ENCODE peak calls at places on chromosome X, in four cellular contexts. E, L, J and X are unnamed samples.
A peak's percentile ranks its signal among the peaks of the same experiment; 100 is the strongest.

GRCh38 chrX:134671207-134671750 is 13.0 kb upstream of the PLAC1 start:
- DNase-seq in E (no peak), L (no peak), J (no peak), X (no peak)

GRCh38 chrX:70168238-70169188 is 8.8 kb upstream of the DGAT2L6 start:
- DNase-seq in E (no peak), L (peak; percentile 56), J (no peak), X (no peak)

GRCh38 chrX:41064028-41064427 is 21.2 kb upstream of the USP9X start:
- DNase-seq in E (no peak), L (no peak), J (no peak), X (no peak)

GRCh38 chrX:142804085-142804484 is 221.6 kb upstream of the SPANXN4 start:
- DNase-seq in E (no peak), L (peak; percentile 47), J (no peak), X (no peak)

GRCh38 chrX:133323450-133323849 is 91.8 kb downstream of the GPC4 start:
- DNase-seq in E (no peak), L (no peak), J (no peak), X (no peak)

GRCh38 chrX:120029354-120029753 is 48.1 kb downstream of the RHOXF2B start:
- DNase-seq in E (no peak), L (peak; percentile 17), J (no peak), X (no peak)

GRCh38 chrX:63434665-63435064 is 83.5 kb upstream of the SPIN4 start:
- DNase-seq in E (no peak), L (peak; percentile 48), J (peak; percentile 55), X (no peak)

GRCh38 chrX:148871422-148872152 is 371.2 kb downstream of the AFF2 start:
- DNase-seq in E (no peak), L (no peak), J (no peak), X (no peak)

GRCh38 chrX:110218591-110218990 is 99.3 kb downstream of the AMMECR1 start:
- DNase-seq in E (no peak), L (no peak), J (no peak), X (peak; percentile 44)

GRCh38 chrX:107562482-107562881 is 65.8 kb upstream of the PRPS1 start:
- DNase-seq in E (no peak), L (no peak), J (no peak), X (no peak)

GRCh38 chrX:68929332-68930150 is 100.7 kb downstream of the EFNB1 start:
- DNase-seq in E (peak; percentile 52), L (no peak), J (no peak), X (no peak)

GRCh38 chrX:16822723-16823122 is 36.5 kb downstream of the TXLNG start:
- DNase-seq in E (no peak), L (no peak), J (no peak), X (no peak)

GRCh38 chrX:68177542-68177941 is 255.8 kb downstream of the OPHN1 start:
- DNase-seq in E (no peak), L (no peak), J (no peak), X (no peak)

GRCh38 chrX:40099046-40099968 is 1.5 kb upstream of the BCOR start:
- DNase-seq in E (peak; percentile 91), L (peak; percentile 71), J (peak; percentile 66), X (no peak)

GRCh38 chrX:44873415-44874270 is 655 bp downstream of the KDM6A start:
- DNase-seq in E (peak; percentile 92), L (peak; percentile 30), J (peak; percentile 57), X (no peak)

GRCh38 chrX:11180571-11180970 is 69.4 kb downstream of the HCCS start:
- DNase-seq in E (no peak), L (no peak), J (no peak), X (no peak)

GRCh38 chrX:43283187-43283586 is 372.9 kb upstream of the MAOA start:
- DNase-seq in E (no peak), L (no peak), J (no peak), X (no peak)

GRCh38 chrX:40733691-40734090 is 1.7 kb downstream of the MED14 start:
- DNase-seq in E (no peak), L (no peak), J (no peak), X (no peak)

GRCh38 chrX:1440506-1440905 is 12.2 kb downstream of the ASMTL start:
- DNase-seq in E (peak; percentile 23), L (no peak), J (no peak), X (no peak)

GRCh38 chrX:21798677-21799219 is 40.7 kb upstream of the MBTPS2 start:
- DNase-seq in E (no peak), L (no peak), J (no peak), X (no peak)

GRCh38 chrX:75327607-75328006 is 53.7 kb downstream of the UPRT start:
- DNase-seq in E (no peak), L (no peak), J (no peak), X (no peak)

GRCh38 chrX:26788402-26788998 is 572.5 kb downstream of the MAGEB5 start:
- DNase-seq in E (no peak), L (no peak), J (no peak), X (no peak)

GRCh38 chrX:56429581-56429980 is 133.8 kb upstream of the UBQLN2 start:
- DNase-seq in E (no peak), L (peak; percentile 24), J (no peak), X (no peak)

GRCh38 chrX:45505214-45505613 is 304.5 kb upstream of the DIPK2B start:
- DNase-seq in E (no peak), L (no peak), J (no peak), X (no peak)

GRCh38 chrX:101057095-101057714 is 5.3 kb upstream of the TRMT2B start:
- DNase-seq in E (no peak), L (no peak), J (no peak), X (no peak)

GRCh38 chrX:19630228-19630627 is 114.9 kb upstream of the MAP3K15 start:
- DNase-seq in E (no peak), L (no peak), J (no peak), X (no peak)

GRCh38 chrX:15143825-15144121 is 126.1 kb downstream of the ASB9 start:
- DNase-seq in E (no peak), L (peak; percentile 6), J (no peak), X (no peak)

GRCh38 chrX:122866527-122866926 is 317.6 kb upstream of the GRIA3 start:
- DNase-seq in E (no peak), L (no peak), J (no peak), X (no peak)

GRCh38 chrX:136961594-136962135 is 72.1 kb downstream of the GPR101 start:
- DNase-seq in E (no peak), L (no peak), J (no peak), X (no peak)

GRCh38 chrX:103157511-103158316 is 57.2 kb upstream of the BEX4 start:
- DNase-seq in E (no peak), L (peak; percentile 38), J (no peak), X (no peak)

GRCh38 chrX:20414781-20415445 is 148.2 kb upstream of the RPS6KA3 start:
- DNase-seq in E (no peak), L (no peak), J (no peak), X (no peak)

GRCh38 chrX:38500886-38501285 is 60.5 kb upstream of the TSPAN7 start:
- DNase-seq in E (no peak), L (no peak), J (no peak), X (no peak)

GRCh38 chrX:150690126-150690525 is 3.1 kb upstream of the MTMR1 start:
- DNase-seq in E (no peak), L (no peak), J (no peak), X (no peak)

GRCh38 chrX:148417934-148418333 is 82.5 kb upstream of the AFF2 start:
- DNase-seq in E (no peak), L (no peak), J (no peak), X (no peak)

GRCh38 chrX:13001961-13002671 is 27.2 kb downstream of the TMSB4X start:
- DNase-seq in E (no peak), L (no peak), J (no peak), X (no peak)

GRCh38 chrX:12997898-12998687 is 23.2 kb downstream of the TMSB4X start:
- DNase-seq in E (no peak), L (no peak), J (no peak), X (no peak)

GRCh38 chrX:13001097-13001496 is 26.2 kb downstream of the TMSB4X start:
- DNase-seq in E (no peak), L (no peak), J (no peak), X (no peak)

GRCh38 chrX:12999422-12999821 is 24.5 kb downstream of the TMSB4X start:
- DNase-seq in E (no peak), L (peak; percentile 28), J (no peak), X (no peak)

DNA sequence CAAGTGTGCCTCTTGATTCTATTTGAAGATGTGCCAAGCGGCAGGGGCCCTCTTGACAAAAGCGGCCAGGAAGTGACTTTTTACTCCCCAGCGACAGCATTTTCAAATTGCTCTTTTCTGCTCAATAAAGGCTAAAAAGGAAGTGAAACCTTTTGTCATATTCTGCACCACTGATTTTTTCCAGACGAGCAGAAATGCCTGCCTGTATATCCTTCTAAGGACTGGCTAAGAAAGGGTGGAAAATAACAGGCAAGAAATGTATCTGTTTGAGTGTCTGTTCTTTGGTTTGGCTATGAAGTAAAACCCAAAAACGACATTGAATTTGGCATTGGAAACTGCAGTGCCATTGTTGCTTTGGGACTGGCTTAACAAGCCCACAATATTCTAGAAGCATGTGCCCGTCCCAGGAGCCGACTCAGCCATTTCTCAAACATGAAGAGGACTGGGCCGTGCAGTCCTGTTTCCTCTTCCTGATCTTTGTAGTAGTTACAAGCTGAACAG is 25.5 kb downstream of the TMSB4X start:
- DNase-seq in E (no peak), L (no peak), J (no peak), X (no peak)
- H3K27ac ChIP-seq in E (peak overlapping the region; percentile 69), L (peak overlapping the region; percentile 63), J (peak overlapping the region; percentile 75), X (no peak overlapping the region)

DNA sequence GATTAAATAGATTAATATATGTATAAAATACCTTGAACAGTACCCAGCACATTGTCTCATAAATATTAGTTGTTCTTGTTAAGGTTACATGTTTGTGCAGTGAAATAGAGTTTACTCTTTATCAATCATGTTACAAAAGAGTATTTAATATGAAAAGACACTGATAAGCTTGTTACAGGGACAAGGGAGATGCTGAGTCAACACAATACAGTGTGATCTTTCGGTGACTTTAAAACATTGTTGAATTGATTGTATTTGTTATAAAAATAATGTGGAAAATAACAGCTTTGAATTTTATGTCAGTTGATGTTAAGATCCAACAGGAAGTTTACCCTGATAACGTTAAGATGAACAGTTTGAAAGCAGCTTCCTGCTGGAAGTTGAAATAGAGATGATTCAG is 1.4 kb upstream of the WDR13 start:
- DNase-seq in E (no peak), L (no peak), J (no peak), X (no peak)
- TF ChIP-seq POLR2AphosphoS5 in E (no peak), L (no peak), J (no peak), X (no peak)

DNA sequence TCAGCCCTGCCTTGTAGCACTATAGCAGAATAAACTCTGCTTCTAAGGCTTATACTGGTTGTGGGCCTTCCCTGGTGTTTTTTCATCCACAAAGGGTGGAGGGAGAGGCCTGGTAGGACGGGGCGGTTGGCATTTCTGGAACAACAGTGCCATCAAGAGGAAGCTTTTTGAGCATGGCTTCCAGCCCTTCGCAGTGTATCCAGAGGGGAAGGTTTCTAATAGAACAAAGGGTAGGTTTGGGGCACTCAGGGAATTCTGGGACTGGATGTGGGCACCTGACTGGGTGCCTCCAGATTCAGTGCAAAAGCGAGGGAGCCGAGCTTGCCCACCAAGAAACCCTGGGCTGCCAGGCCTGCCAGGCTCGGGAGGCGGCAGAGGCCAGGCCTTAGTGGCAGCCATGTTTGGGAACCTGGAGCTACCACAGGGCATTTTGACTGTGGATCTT is 229.6 kb upstream of the AGTR2 start:
- DNase-seq in E (no peak), L (peak; percentile 80), J (peak; percentile 85), X (no peak)
- H3K27ac ChIP-seq in E (no peak overlapping the region), L (no peak overlapping the region), J (no peak overlapping the region), X (no peak overlapping the region)

GRCh38 chrX:9797961-9798360 is 11.7 kb downstream of the SHROOM2 start:
- DNase-seq in E (peak; percentile 15), L (no peak), J (no peak), X (no peak)
- TF ChIP-seq POLR2AphosphoS5 in E (no peak), L (no peak), J (no peak), X (no peak)

GRCh38 chrX:9459349-9459748 is 5.5 kb upstream of the TBL1X start:
- DNase-seq in E (no peak), L (no peak), J (no peak), X (no peak)
- H3K27ac ChIP-seq in E (no peak overlapping the region), L (no peak overlapping the region), J (no peak overlapping the region), X (no peak overlapping the region)